ENCODE peak calls at places on chromosome 11, in four cellular contexts. One of them, this sample, is unnamed.

GRCh38 chr11:119773016-119773415 is 44.0 kb upstream of the NECTIN1 start:
- DNase-seq in activated T-helper 1 cell treated with anti-CD3 and anti-CD28 coated beads, Interleukin-2, amount 50 U/mL, for 16 hours: no peak
- DNase-seq in caudate nucleus: no peak
- DNase-seq in Caki2: no peak
- DNase-seq in this sample: no peak

GRCh38 chr11:1760351-1761109 is 3.2 kb downstream of the CTSD start:
- DNase-seq in caudate nucleus: peak
- DNase-seq in activated T-helper 1 cell treated with anti-CD3 and anti-CD28 coated beads, Interleukin-2, amount 50 U/mL, for 16 hours: no peak
- DNase-seq in Caki2: peak
- DNase-seq in this sample: peak

GRCh38 chr11:12017243-12017678 is 8.8 kb upstream of the DKK3 start:
- DNase-seq in Caki2: no peak
- DNase-seq in caudate nucleus: no peak
- DNase-seq in activated T-helper 1 cell treated with anti-CD3 and anti-CD28 coated beads, Interleukin-2, amount 50 U/mL, for 16 hours: no peak
- DNase-seq in this sample: no peak

GRCh38 chr11:83855237-83855636 is 569.1 kb upstream of the CCDC90B start:
- DNase-seq in Caki2: no peak
- DNase-seq in caudate nucleus: no peak
- DNase-seq in activated T-helper 1 cell treated with anti-CD3 and anti-CD28 coated beads, Interleukin-2, amount 50 U/mL, for 16 hours: no peak
- DNase-seq in this sample: no peak

GRCh38 chr11:46055371-46055770 is 65.9 kb downstream of the PHF21A start:
- DNase-seq in caudate nucleus: no peak
- DNase-seq in activated T-helper 1 cell treated with anti-CD3 and anti-CD28 coated beads, Interleukin-2, amount 50 U/mL, for 16 hours: no peak
- DNase-seq in Caki2: no peak
- DNase-seq in this sample: no peak

GRCh38 chr11:104256525-104256924 is 92.6 kb upstream of the PDGFD start:
- DNase-seq in activated T-helper 1 cell treated with anti-CD3 and anti-CD28 coated beads, Interleukin-2, amount 50 U/mL, for 16 hours: no peak
- DNase-seq in caudate nucleus: no peak
- DNase-seq in Caki2: no peak
- DNase-seq in this sample: no peak

GRCh38 chr11:40397141-40397540 is 1062.3 kb downstream of the LRRC4C start:
- DNase-seq in Caki2: no peak
- DNase-seq in activated T-helper 1 cell treated with anti-CD3 and anti-CD28 coated beads, Interleukin-2, amount 50 U/mL, for 16 hours: no peak
- DNase-seq in caudate nucleus: no peak
- DNase-seq in this sample: no peak

GRCh38 chr11:126411971-126412381 is 56.5 kb downstream of the ST3GAL4 start:
- DNase-seq in caudate nucleus: no peak
- DNase-seq in activated T-helper 1 cell treated with anti-CD3 and anti-CD28 coated beads, Interleukin-2, amount 50 U/mL, for 16 hours: no peak
- DNase-seq in Caki2: no peak
- DNase-seq in this sample: no peak

GRCh38 chr11:118287006-118287405 is 17.5 kb upstream of the CD3E start:
- DNase-seq in Caki2: no peak
- DNase-seq in caudate nucleus: no peak
- DNase-seq in activated T-helper 1 cell treated with anti-CD3 and anti-CD28 coated beads, Interleukin-2, amount 50 U/mL, for 16 hours: no peak
- DNase-seq in this sample: no peak

GRCh38 chr11:101738494-101738893 is 154.7 kb upstream of the TRPC6 start:
- DNase-seq in Caki2: no peak
- DNase-seq in caudate nucleus: no peak
- DNase-seq in activated T-helper 1 cell treated with anti-CD3 and anti-CD28 coated beads, Interleukin-2, amount 50 U/mL, for 16 hours: no peak
- DNase-seq in this sample: no peak

GRCh38 chr11:64869571-64870175 is 8.7 kb downstream of the EHD1 start:
- DNase-seq in Caki2: no peak
- DNase-seq in caudate nucleus: no peak
- DNase-seq in activated T-helper 1 cell treated with anti-CD3 and anti-CD28 coated beads, Interleukin-2, amount 50 U/mL, for 16 hours: no peak
- DNase-seq in this sample: no peak

GRCh38 chr11:57251491-57252104 is 14.5 kb upstream of the APLNR start:
- DNase-seq in caudate nucleus: no peak
- DNase-seq in Caki2: peak
- DNase-seq in activated T-helper 1 cell treated with anti-CD3 and anti-CD28 coated beads, Interleukin-2, amount 50 U/mL, for 16 hours: no peak
- DNase-seq in this sample: no peak

GRCh38 chr11:10669258-10670033 is 24.1 kb downstream of the IRAG1 start:
- DNase-seq in Caki2: no peak
- DNase-seq in caudate nucleus: no peak
- DNase-seq in activated T-helper 1 cell treated with anti-CD3 and anti-CD28 coated beads, Interleukin-2, amount 50 U/mL, for 16 hours: no peak
- DNase-seq in this sample: no peak

GRCh38 chr11:1102996-1103395 is 28.3 kb downstream of the MUC2 start:
- DNase-seq in caudate nucleus: no peak
- DNase-seq in activated T-helper 1 cell treated with anti-CD3 and anti-CD28 coated beads, Interleukin-2, amount 50 U/mL, for 16 hours: no peak
- DNase-seq in Caki2: no peak
- DNase-seq in this sample: no peak

GRCh38 chr11:113387605-113388211 is at the start of gene ANKK1:
- DNase-seq in Caki2: no peak
- DNase-seq in activated T-helper 1 cell treated with anti-CD3 and anti-CD28 coated beads, Interleukin-2, amount 50 U/mL, for 16 hours: no peak
- DNase-seq in caudate nucleus: no peak
- DNase-seq in this sample: no peak

GRCh38 chr11:32052218-32052617 is 38.7 kb upstream of the RCN1 start:
- DNase-seq in activated T-helper 1 cell treated with anti-CD3 and anti-CD28 coated beads, Interleukin-2, amount 50 U/mL, for 16 hours: peak
- DNase-seq in caudate nucleus: peak
- DNase-seq in Caki2: peak
- DNase-seq in this sample: peak

GRCh38 chr11:77146261-77147035 is 18.4 kb downstream of the MYO7A start:
- DNase-seq in activated T-helper 1 cell treated with anti-CD3 and anti-CD28 coated beads, Interleukin-2, amount 50 U/mL, for 16 hours: no peak
- DNase-seq in caudate nucleus: no peak
- DNase-seq in Caki2: no peak
- DNase-seq in this sample: no peak

GRCh38 chr11:58711832-58712231 is 19.9 kb downstream of the GLYAT start:
- DNase-seq in caudate nucleus: no peak
- DNase-seq in activated T-helper 1 cell treated with anti-CD3 and anti-CD28 coated beads, Interleukin-2, amount 50 U/mL, for 16 hours: no peak
- DNase-seq in Caki2: no peak
- DNase-seq in this sample: no peak

GRCh38 chr11:61004037-61004641 is 32.7 kb downstream of the CD6 start:
- DNase-seq in caudate nucleus: no peak
- DNase-seq in activated T-helper 1 cell treated with anti-CD3 and anti-CD28 coated beads, Interleukin-2, amount 50 U/mL, for 16 hours: no peak
- DNase-seq in Caki2: no peak
- DNase-seq in this sample: no peak

GRCh38 chr11:35036642-35037041 is 102.3 kb upstream of the CD44 start:
- DNase-seq in activated T-helper 1 cell treated with anti-CD3 and anti-CD28 coated beads, Interleukin-2, amount 50 U/mL, for 16 hours: no peak
- DNase-seq in caudate nucleus: no peak
- DNase-seq in Caki2: no peak
- DNase-seq in this sample: no peak

GRCh38 chr11:47918882-47919495 is 61.4 kb upstream of the PTPRJ start:
- DNase-seq in activated T-helper 1 cell treated with anti-CD3 and anti-CD28 coated beads, Interleukin-2, amount 50 U/mL, for 16 hours: no peak
- DNase-seq in caudate nucleus: no peak
- DNase-seq in Caki2: peak
- DNase-seq in this sample: no peak

GRCh38 chr11:102831709-102832492 is 11.5 kb downstream of the MMP3 start:
- DNase-seq in Caki2: no peak
- DNase-seq in activated T-helper 1 cell treated with anti-CD3 and anti-CD28 coated beads, Interleukin-2, amount 50 U/mL, for 16 hours: no peak
- DNase-seq in caudate nucleus: no peak
- DNase-seq in this sample: no peak

GRCh38 chr11:45091563-45092392 is 54.7 kb upstream of the PRDM11 start:
- DNase-seq in activated T-helper 1 cell treated with anti-CD3 and anti-CD28 coated beads, Interleukin-2, amount 50 U/mL, for 16 hours: no peak
- DNase-seq in Caki2: no peak
- DNase-seq in caudate nucleus: no peak
- DNase-seq in this sample: no peak

GRCh38 chr11:86596861-86597632 is 75.4 kb downstream of the ME3 start:
- DNase-seq in Caki2: no peak
- DNase-seq in activated T-helper 1 cell treated with anti-CD3 and anti-CD28 coated beads, Interleukin-2, amount 50 U/mL, for 16 hours: no peak
- DNase-seq in caudate nucleus: no peak
- DNase-seq in this sample: no peak

GRCh38 chr11:105244157-105244820 is 104.7 kb upstream of the CARD18 start:
- DNase-seq in Caki2: peak
- DNase-seq in caudate nucleus: no peak
- DNase-seq in activated T-helper 1 cell treated with anti-CD3 and anti-CD28 coated beads, Interleukin-2, amount 50 U/mL, for 16 hours: no peak
- DNase-seq in this sample: no peak

GRCh38 chr11:65791719-65792213 is 4.9 kb downstream of the OVOL1 start:
- DNase-seq in Caki2: no peak
- DNase-seq in caudate nucleus: no peak
- DNase-seq in activated T-helper 1 cell treated with anti-CD3 and anti-CD28 coated beads, Interleukin-2, amount 50 U/mL, for 16 hours: peak
- DNase-seq in this sample: no peak

GRCh38 chr11:95100856-95101507 is 11.3 kb downstream of the ENDOD1 start:
- DNase-seq in caudate nucleus: no peak
- DNase-seq in activated T-helper 1 cell treated with anti-CD3 and anti-CD28 coated beads, Interleukin-2, amount 50 U/mL, for 16 hours: no peak
- DNase-seq in Caki2: no peak
- DNase-seq in this sample: no peak

GRCh38 chr11:82682003-82682751 is 51.5 kb downstream of the FAM181B start:
- DNase-seq in caudate nucleus: no peak
- DNase-seq in Caki2: peak
- DNase-seq in activated T-helper 1 cell treated with anti-CD3 and anti-CD28 coated beads, Interleukin-2, amount 50 U/mL, for 16 hours: no peak
- DNase-seq in this sample: peak

GRCh38 chr11:61871158-61871597 is 20.2 kb downstream of the FADS3 start:
- DNase-seq in caudate nucleus: peak
- DNase-seq in Caki2: no peak
- DNase-seq in activated T-helper 1 cell treated with anti-CD3 and anti-CD28 coated beads, Interleukin-2, amount 50 U/mL, for 16 hours: no peak
- DNase-seq in this sample: peak

GRCh38 chr11:116162541-116163230 is 610.1 kb downstream of the BUD13 start:
- DNase-seq in activated T-helper 1 cell treated with anti-CD3 and anti-CD28 coated beads, Interleukin-2, amount 50 U/mL, for 16 hours: no peak
- DNase-seq in caudate nucleus: no peak
- DNase-seq in Caki2: no peak
- DNase-seq in this sample: peak

GRCh38 chr11:13009921-13010736 is 1.0 kb downstream of the RASSF10 start:
- DNase-seq in activated T-helper 1 cell treated with anti-CD3 and anti-CD28 coated beads, Interleukin-2, amount 50 U/mL, for 16 hours: no peak
- DNase-seq in caudate nucleus: no peak
- DNase-seq in Caki2: peak
- DNase-seq in this sample: no peak

GRCh38 chr11:116931206-116931953 is 94.0 kb upstream of the APOA1 start:
- DNase-seq in caudate nucleus: no peak
- DNase-seq in Caki2: no peak
- DNase-seq in activated T-helper 1 cell treated with anti-CD3 and anti-CD28 coated beads, Interleukin-2, amount 50 U/mL, for 16 hours: peak
- DNase-seq in this sample: no peak

GRCh38 chr11:57792060-57792541 is 30.5 kb downstream of the CTNND1 start:
- DNase-seq in activated T-helper 1 cell treated with anti-CD3 and anti-CD28 coated beads, Interleukin-2, amount 50 U/mL, for 16 hours: peak
- DNase-seq in Caki2: no peak
- DNase-seq in caudate nucleus: no peak
- DNase-seq in this sample: peak